ENCODE peak calls at places on chromosomes 4 and X, in six cellular contexts. X is HCT116, V is trophoblast cell, N is neuronal stem cell, A is H1, Z is HepG2. C is an unnamed sample.

GRCh38 chr4:53633608-53634007 is 42.3 kb upstream of the LNX1 start:
- DNase-seq in X (no peak), V (no peak), N (no peak), A (no peak), Z (no peak), C (no peak)

GRCh38 chr4:46975841-46976551 is 17.4 kb downstream of the GABRA4 start:
- DNase-seq in X (no peak), V (peak), N (no peak), A (no peak), Z (no peak), C (no peak)

GRCh38 chr4:73883306-73883705 is 14.1 kb downstream of the CXCL1 start:
- DNase-seq in X (no peak), V (no peak), N (no peak), A (no peak), Z (no peak), C (no peak)

GRCh38 chr4:163063891-163064290 is 102.8 kb downstream of the NAF1 start:
- DNase-seq in X (peak), V (peak), N (no peak), A (no peak), Z (no peak), C (no peak)

GRCh38 chrX:31298881-31299280 is 227.0 kb upstream of the FTHL17 start:
- DNase-seq in X (no peak), V (no peak), N (no peak), A (no peak), Z (no peak), C (no peak)

GRCh38 chr4:112145820-112146813 is 863 bp downstream of the FAM241A start:
- DNase-seq in X (no peak), V (peak), N (peak), A (peak), Z (no peak), C (peak)

GRCh38 chr4:70651864-70652506 is 14.3 kb downstream of the JCHAIN start:
- DNase-seq in X (peak), V (peak), N (peak), A (peak), Z (peak), C (no peak)

GRCh38 chr4:36006226-36006625 is 238.1 kb downstream of the ARAP2 start:
- DNase-seq in X (no peak), V (peak), N (no peak), A (no peak), Z (no peak), C (no peak)

GRCh38 chrX:11724122-11725017 is 33.7 kb upstream of the MSL3 start:
- DNase-seq in X (peak), V (peak), N (peak), A (no peak), Z (peak), C (no peak)

DNA sequence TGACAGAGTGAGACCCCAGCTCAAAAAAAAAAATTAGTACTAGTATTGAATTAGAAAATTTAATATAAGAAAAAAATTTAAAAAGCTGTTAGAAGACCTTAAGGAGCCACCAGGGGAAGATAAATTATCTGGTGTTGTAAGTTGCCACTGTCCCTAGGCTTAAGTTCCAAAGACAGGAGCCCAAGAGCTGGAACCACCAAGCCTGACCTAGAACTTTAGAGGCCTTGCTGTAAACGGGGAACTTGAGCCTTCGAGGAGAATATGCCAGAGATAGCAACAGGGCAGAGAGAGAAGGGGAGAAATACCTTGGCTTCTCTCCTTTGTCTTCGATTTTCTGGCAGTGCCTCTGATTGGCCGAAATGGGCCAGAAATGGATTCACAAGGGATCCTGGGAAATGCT is 8.9 kb downstream of the USP53 start:
- DNase-seq in X (no peak), V (no peak), N (no peak), A (no peak), Z (no peak), C (no peak)
- H3K4me2 ChIP-seq in X (no peak), V (no peak), N (no peak), A (no peak), Z (no peak), C (no peak)

GRCh38 chr4:7107166-7107905 is 39.5 kb upstream of the GRPEL1 start:
- DNase-seq in X (no peak), V (no peak), N (no peak), A (no peak), Z (no peak), C (peak)

GRCh38 chr4:7110546-7110945 is 42.7 kb upstream of the GRPEL1 start:
- DNase-seq in X (no peak), V (no peak), N (no peak), A (no peak), Z (no peak), C (peak)

GRCh38 chr4:7108046-7108625 is 40.3 kb upstream of the GRPEL1 start:
- DNase-seq in X (no peak), V (no peak), N (no peak), A (no peak), Z (no peak), C (peak)

GRCh38 chr4:7109169-7109568 is 41.3 kb upstream of the GRPEL1 start:
- DNase-seq in X (no peak), V (no peak), N (no peak), A (no peak), Z (no peak), C (no peak)

DNA sequence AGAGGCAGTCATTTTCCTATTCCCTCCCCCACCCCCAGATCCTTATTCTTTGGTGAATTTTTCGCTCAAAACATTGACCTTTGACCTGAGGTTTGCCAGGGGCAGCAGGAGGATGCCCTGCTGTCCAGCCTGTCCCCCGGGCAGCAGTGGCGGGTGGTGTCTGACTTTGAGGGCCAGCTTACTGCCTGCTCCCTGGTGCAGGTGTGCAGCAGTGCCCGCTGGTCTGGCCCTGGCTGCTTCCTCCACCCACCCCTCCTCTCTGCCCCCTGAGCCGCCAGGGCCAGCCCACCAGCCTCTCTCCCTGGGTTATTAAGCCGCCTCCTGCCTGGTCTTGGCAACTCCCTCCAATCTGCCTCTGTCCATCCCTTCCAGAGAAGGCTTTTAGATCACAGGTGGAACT is 40.8 kb upstream of the GRPEL1 start:
- DNase-seq in X (no peak), V (no peak), N (no peak), A (no peak), Z (no peak), C (no peak)
- H3K4me2 ChIP-seq in X (no peak), V (no peak), N (no peak), A (no peak), Z (no peak), C (no peak)

DNA sequence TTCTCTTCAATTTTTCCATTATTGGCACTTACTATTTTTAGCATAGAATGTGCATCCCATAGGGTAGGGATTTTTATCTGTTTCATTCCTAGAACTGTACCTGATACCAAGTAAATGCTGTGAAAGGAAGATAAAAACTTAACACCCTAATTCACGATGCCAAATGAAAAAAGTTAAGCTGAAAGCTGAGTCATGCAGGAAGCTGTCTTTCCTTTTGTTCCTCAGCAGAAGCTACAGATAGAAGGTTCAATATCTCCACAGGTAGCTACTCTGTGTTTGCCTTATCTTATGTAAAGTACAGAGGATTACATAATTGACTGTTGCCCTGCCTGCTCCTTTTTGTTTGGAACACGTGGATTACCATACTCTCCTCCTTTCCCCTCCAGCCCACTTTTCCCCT is 77.0 kb downstream of the LRP2BP start:
- DNase-seq in X (no peak), V (no peak), N (no peak), A (no peak), Z (peak), C (no peak)
- H3K4me2 ChIP-seq in X (peak), V (no peak), N (no peak), A (peak), Z (no peak), C (no peak)

GRCh38 chr4:86015412-86016350 is 344.2 kb downstream of the MAPK10 start:
- DNase-seq in X (no peak), V (peak), N (no peak), A (no peak), Z (no peak), C (no peak)
- H3K4me2 ChIP-seq in X (no peak), V (no peak), N (no peak), A (no peak), Z (no peak), C (peak)